ENCODE peak calls at places on chromosomes 13 and 19, in seven cellular contexts. One of them, this sample, is unnamed. For H3K36me3, the result is how much of the 10 kb centered on the place peaks cover.

GRCh38 chr13:31105020-31105800 is 56.5 kb downstream of the HSPH1 start:
- DNase-seq in colonic mucosa: no peak
- DNase-seq in psoas muscle: no peak
- DNase-seq in fibroblast of lung: peak
- DNase-seq in ascending aorta: no peak
- DNase-seq in Peyer's patch: no peak
- DNase-seq in right atrium auricular region: no peak
- DNase-seq in this sample: no peak

GRCh38 chr19:32599736-32600157 is 18.8 kb downstream of the PDCD5 start:
- DNase-seq in right atrium auricular region: no peak
- DNase-seq in colonic mucosa: peak
- DNase-seq in ascending aorta: no peak
- DNase-seq in psoas muscle: peak
- DNase-seq in Peyer's patch: peak
- DNase-seq in fibroblast of lung: peak
- DNase-seq in this sample: no peak

GRCh38 chr13:30898070-30898469 is 8.0 kb upstream of the MEDAG start:
- DNase-seq in fibroblast of lung: no peak
- DNase-seq in psoas muscle: no peak
- DNase-seq in colonic mucosa: no peak
- DNase-seq in Peyer's patch: no peak
- DNase-seq in right atrium auricular region: no peak
- DNase-seq in ascending aorta: no peak
- DNase-seq in this sample: no peak

GRCh38 chr13:44302948-44303575 is 70.6 kb upstream of the SERP2 start:
- DNase-seq in ascending aorta: no peak
- DNase-seq in right atrium auricular region: no peak
- DNase-seq in colonic mucosa: no peak
- DNase-seq in fibroblast of lung: peak
- DNase-seq in Peyer's patch: no peak
- DNase-seq in psoas muscle: no peak
- DNase-seq in this sample: no peak

GRCh38 chr13:100128373-100128772 is 39.5 kb downstream of the PCCA start:
- DNase-seq in psoas muscle: no peak
- DNase-seq in fibroblast of lung: peak
- DNase-seq in ascending aorta: no peak
- DNase-seq in Peyer's patch: no peak
- DNase-seq in right atrium auricular region: no peak
- DNase-seq in colonic mucosa: no peak
- DNase-seq in this sample: no peak

GRCh38 chr19:46631481-46631880 is 4.5 kb downstream of the GNG8 start:
- DNase-seq in psoas muscle: peak
- DNase-seq in ascending aorta: no peak
- DNase-seq in colonic mucosa: no peak
- DNase-seq in fibroblast of lung: no peak
- DNase-seq in Peyer's patch: no peak
- DNase-seq in right atrium auricular region: no peak
- DNase-seq in this sample: no peak

GRCh38 chr19:14005381-14006084 is 587 bp downstream of the RFX1 start:
- DNase-seq in psoas muscle: peak
- DNase-seq in Peyer's patch: peak
- DNase-seq in fibroblast of lung: peak
- DNase-seq in right atrium auricular region: peak
- DNase-seq in ascending aorta: peak
- DNase-seq in colonic mucosa: peak
- DNase-seq in this sample: peak

GRCh38 chr19:45152504-45153338 is 8.1 kb downstream of the NKPD1 start:
- DNase-seq in colonic mucosa: peak
- DNase-seq in ascending aorta: no peak
- DNase-seq in Peyer's patch: peak
- DNase-seq in fibroblast of lung: peak
- DNase-seq in psoas muscle: peak
- DNase-seq in right atrium auricular region: peak
- DNase-seq in this sample: no peak

GRCh38 chr19:39937094-39937493 is 2.7 kb upstream of the FCGBP start:
- DNase-seq in right atrium auricular region: no peak
- DNase-seq in psoas muscle: no peak
- DNase-seq in ascending aorta: no peak
- DNase-seq in colonic mucosa: peak
- DNase-seq in fibroblast of lung: no peak
- DNase-seq in Peyer's patch: no peak
- DNase-seq in this sample: no peak

GRCh38 chr13:80551650-80552497 is 210.9 kb upstream of the SPRY2 start:
- DNase-seq in fibroblast of lung: peak
- DNase-seq in colonic mucosa: no peak
- DNase-seq in psoas muscle: no peak
- DNase-seq in right atrium auricular region: no peak
- DNase-seq in ascending aorta: no peak
- DNase-seq in Peyer's patch: no peak
- DNase-seq in this sample: no peak

GRCh38 chr19:3695986-3696659 is 4.1 kb downstream of the PIP5K1C start:
- DNase-seq in right atrium auricular region: no peak
- DNase-seq in Peyer's patch: no peak
- DNase-seq in ascending aorta: no peak
- DNase-seq in colonic mucosa: no peak
- DNase-seq in fibroblast of lung: no peak
- DNase-seq in psoas muscle: no peak
- DNase-seq in this sample: no peak

GRCh38 chr19:28242317-28242927 is 970.5 kb downstream of the UQCRFS1 start:
- DNase-seq in right atrium auricular region: no peak
- DNase-seq in psoas muscle: no peak
- DNase-seq in Peyer's patch: no peak
- DNase-seq in fibroblast of lung: peak
- DNase-seq in colonic mucosa: peak
- DNase-seq in ascending aorta: no peak
- DNase-seq in this sample: no peak

GRCh38 chr19:485583-486236 is 10.6 kb upstream of the MADCAM1 start:
- DNase-seq in ascending aorta: no peak
- DNase-seq in fibroblast of lung: no peak
- DNase-seq in colonic mucosa: no peak
- DNase-seq in psoas muscle: peak
- DNase-seq in right atrium auricular region: peak
- DNase-seq in Peyer's patch: peak
- DNase-seq in this sample: no peak

GRCh38 chr13:30112602-30113435 is 194.5 kb downstream of the KATNAL1 start:
- DNase-seq in ascending aorta: peak
- DNase-seq in fibroblast of lung: peak
- DNase-seq in Peyer's patch: peak
- DNase-seq in psoas muscle: peak
- DNase-seq in right atrium auricular region: peak
- DNase-seq in colonic mucosa: peak
- DNase-seq in this sample: no peak

GRCh38 chr19:35508129-35508528 is 5.3 kb downstream of the DMKN start:
- DNase-seq in colonic mucosa: no peak
- DNase-seq in right atrium auricular region: no peak
- DNase-seq in psoas muscle: no peak
- DNase-seq in ascending aorta: no peak
- DNase-seq in fibroblast of lung: no peak
- DNase-seq in Peyer's patch: no peak
- DNase-seq in this sample: no peak

DNA sequence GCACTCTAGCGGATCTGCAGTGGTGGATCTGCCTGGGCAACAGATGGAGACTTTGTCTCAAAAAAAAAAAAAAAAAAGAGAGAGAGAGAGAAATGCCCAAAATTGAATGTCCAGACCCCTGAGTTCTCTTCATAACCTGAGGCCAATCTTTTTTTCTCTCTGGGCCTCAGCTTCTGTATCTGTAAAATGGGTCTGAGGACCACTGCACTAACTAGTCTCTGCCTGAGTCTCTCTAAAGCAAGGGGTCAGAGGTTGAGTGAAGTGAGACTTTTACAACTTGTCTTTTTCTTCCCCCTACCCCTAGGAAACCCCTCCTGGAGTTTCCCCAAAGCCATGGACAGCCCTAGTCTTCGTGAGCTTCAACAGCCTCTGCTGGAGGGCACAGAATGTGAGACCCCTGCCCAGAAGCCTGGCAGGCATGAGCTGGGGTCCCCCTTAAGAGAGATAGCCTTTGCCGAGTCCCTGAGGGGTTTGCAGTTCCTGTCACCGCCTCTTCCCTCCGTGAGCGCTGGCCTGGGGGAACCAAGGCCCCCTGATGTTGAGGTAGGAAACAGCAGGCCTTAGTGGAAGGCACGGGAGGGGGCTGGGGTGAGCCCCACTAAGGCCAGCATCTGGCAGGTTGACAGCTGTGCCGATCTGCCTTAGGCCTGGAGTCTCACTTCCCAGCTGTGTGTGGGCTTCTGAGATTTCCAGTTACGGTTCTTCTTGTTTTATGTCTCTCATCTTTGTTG is 1.8 kb downstream of the TMEM91 start:
- DNase-seq in ascending aorta: no peak
- DNase-seq in Peyer's patch: no peak
- DNase-seq in psoas muscle: peak
- DNase-seq in fibroblast of lung: no peak
- DNase-seq in right atrium auricular region: no peak
- DNase-seq in colonic mucosa: no peak
- DNase-seq in this sample: no peak
- TF ChIP-seq CTCF in ascending aorta: no peak
- TF ChIP-seq CTCF in Peyer's patch: no peak
- TF ChIP-seq CTCF in psoas muscle: no peak
- TF ChIP-seq CTCF in fibroblast of lung: peak
- TF ChIP-seq CTCF in right atrium auricular region: no peak
- TF ChIP-seq CTCF in colonic mucosa: no peak
- TF ChIP-seq CTCF in this sample: no peak

GRCh38 chr19:34269968-34270621 is 15.7 kb downstream of the GARRE1 start:
- DNase-seq in psoas muscle: peak
- DNase-seq in Peyer's patch: peak
- DNase-seq in right atrium auricular region: peak
- DNase-seq in colonic mucosa: peak
- DNase-seq in fibroblast of lung: peak
- DNase-seq in ascending aorta: peak
- DNase-seq in this sample: no peak

GRCh38 chr19:34265221-34265650 is 10.9 kb downstream of the GARRE1 start:
- DNase-seq in ascending aorta: no peak
- DNase-seq in right atrium auricular region: no peak
- DNase-seq in fibroblast of lung: no peak
- DNase-seq in Peyer's patch: peak
- DNase-seq in colonic mucosa: no peak
- DNase-seq in psoas muscle: no peak
- DNase-seq in this sample: no peak

GRCh38 chr19:34269489-34269888 is 15.1 kb downstream of the GARRE1 start:
- DNase-seq in ascending aorta: no peak
- DNase-seq in fibroblast of lung: no peak
- DNase-seq in colonic mucosa: no peak
- DNase-seq in Peyer's patch: peak
- DNase-seq in psoas muscle: no peak
- DNase-seq in right atrium auricular region: no peak
- DNase-seq in this sample: no peak

GRCh38 chr19:34273121-34273845 is 18.9 kb downstream of the GARRE1 start:
- DNase-seq in right atrium auricular region: no peak
- DNase-seq in Peyer's patch: no peak
- DNase-seq in fibroblast of lung: no peak
- DNase-seq in ascending aorta: no peak
- DNase-seq in psoas muscle: no peak
- DNase-seq in colonic mucosa: no peak
- DNase-seq in this sample: no peak

GRCh38 chr19:34269081-34269480 is 14.7 kb downstream of the GARRE1 start:
- DNase-seq in colonic mucosa: no peak
- DNase-seq in psoas muscle: no peak
- DNase-seq in fibroblast of lung: no peak
- DNase-seq in right atrium auricular region: no peak
- DNase-seq in Peyer's patch: no peak
- DNase-seq in ascending aorta: no peak
- DNase-seq in this sample: no peak
- H3K27ac ChIP-seq in colonic mucosa: no peak
- H3K27ac ChIP-seq in psoas muscle: peak
- H3K27ac ChIP-seq in fibroblast of lung: no peak
- H3K27ac ChIP-seq in right atrium auricular region: peak
- H3K27ac ChIP-seq in Peyer's patch: no peak
- H3K27ac ChIP-seq in ascending aorta: peak
- H3K27ac ChIP-seq in this sample: peak

DNA sequence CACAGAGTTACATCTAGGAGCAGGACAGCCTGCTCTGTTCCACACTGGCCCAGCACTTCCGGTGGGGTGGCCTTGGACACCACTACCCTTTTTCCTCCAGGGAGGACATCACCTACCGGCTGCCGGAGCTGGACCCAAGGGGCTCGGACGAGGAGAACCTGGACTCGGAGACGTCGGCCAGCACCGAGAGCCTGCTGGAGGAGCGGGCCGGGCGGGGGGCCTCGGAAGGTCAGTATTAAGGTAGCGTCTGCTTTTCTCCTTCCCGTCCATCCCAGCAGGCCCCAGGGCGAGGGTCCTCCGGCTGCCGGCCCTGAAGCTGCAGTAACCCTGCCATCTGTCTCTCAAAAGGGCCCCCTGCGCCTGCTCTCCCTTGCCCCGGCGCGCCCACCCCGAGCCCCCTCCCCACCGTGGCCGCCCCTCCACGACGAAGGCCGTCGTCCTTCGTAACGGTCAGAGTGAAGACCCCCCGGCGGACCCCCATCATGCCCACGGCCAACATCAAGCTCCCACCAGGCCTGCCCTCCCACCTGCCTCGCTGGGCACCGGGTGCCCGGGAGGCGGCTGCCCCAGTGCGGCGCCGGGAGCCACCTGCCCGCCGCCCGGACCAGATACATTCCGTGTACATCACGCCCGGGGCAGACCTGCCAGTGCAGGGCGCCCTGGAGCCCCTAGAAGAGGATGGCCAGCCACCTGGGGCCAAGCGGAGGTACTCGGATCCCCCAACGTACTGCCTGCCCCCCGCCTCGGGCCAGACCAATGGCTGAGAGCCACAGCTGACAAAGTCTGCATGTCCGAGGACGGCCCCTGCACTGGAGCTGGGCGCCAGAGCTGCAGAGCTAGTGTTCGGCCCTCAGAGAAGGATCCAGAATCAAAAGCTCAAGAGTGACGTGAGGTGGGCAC is 3.4 kb upstream of the USE1 start:
- DNase-seq in colonic mucosa: no peak
- DNase-seq in Peyer's patch: no peak
- DNase-seq in psoas muscle: no peak
- DNase-seq in ascending aorta: no peak
- DNase-seq in fibroblast of lung: no peak
- DNase-seq in right atrium auricular region: no peak
- DNase-seq in this sample: no peak
- H3K36me3 ChIP-seq in colonic mucosa: under half
- H3K36me3 ChIP-seq in Peyer's patch: under half
- H3K36me3 ChIP-seq in psoas muscle: under half
- H3K36me3 ChIP-seq in ascending aorta: half or more
- H3K36me3 ChIP-seq in fibroblast of lung: under half
- H3K36me3 ChIP-seq in right atrium auricular region: under half
- H3K36me3 ChIP-seq in this sample: under half

DNA sequence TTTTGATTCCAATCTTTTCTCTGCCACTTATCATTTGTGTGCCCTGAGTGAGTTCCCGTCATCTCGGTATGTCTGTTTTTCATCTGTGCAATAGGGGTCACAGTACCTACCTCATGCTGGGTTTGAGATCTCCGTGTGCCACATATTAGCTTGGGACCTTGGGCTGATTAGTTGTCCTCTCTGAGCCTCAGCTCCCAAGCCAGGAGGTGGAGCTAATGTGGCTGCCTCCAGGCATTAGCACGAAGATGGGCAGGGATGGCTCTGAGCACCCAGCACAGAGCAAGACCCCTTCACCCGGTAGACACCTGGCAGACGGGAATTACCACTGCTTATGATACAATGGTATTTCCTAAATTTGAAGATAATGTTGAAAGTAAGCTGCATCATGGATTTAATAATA is 35.8 kb upstream of the XPO4 start:
- DNase-seq in right atrium auricular region: no peak
- DNase-seq in colonic mucosa: no peak
- DNase-seq in ascending aorta: no peak
- DNase-seq in fibroblast of lung: no peak
- DNase-seq in psoas muscle: no peak
- DNase-seq in Peyer's patch: no peak
- DNase-seq in this sample: no peak
- TF ChIP-seq CTCF in right atrium auricular region: no peak
- TF ChIP-seq CTCF in colonic mucosa: no peak
- TF ChIP-seq CTCF in ascending aorta: no peak
- TF ChIP-seq CTCF in fibroblast of lung: no peak
- TF ChIP-seq CTCF in psoas muscle: no peak
- TF ChIP-seq CTCF in Peyer's patch: no peak
- TF ChIP-seq CTCF in this sample: no peak